ENCODE peak calls at places on chromosomes 11 and 22, in nine cellular contexts. M is adrenal gland, X is stomach, A is uterus, E is H54, I is body of pancreas, S is ovary, N is suprapubic skin, K is erythroblast. C is an unnamed sample.
A peak's percentile ranks its signal among the peaks of the same experiment; 100 is the strongest.

GRCh38 chr11:57126766-57127400 is 54.9 kb upstream of the LRRC55 start:
- DNase-seq in M (no peak), X (no peak), A (no peak), E (no peak), I (no peak), S (no peak), N (no peak), K (no peak), C (no peak)

GRCh38 chr11:44300881-44301855 is 8.8 kb downstream of the ALX4 start:
- DNase-seq in M (no peak), X (no peak), A (no peak), E (peak; percentile 98), I (no peak), S (no peak), N (no peak), K (no peak), C (no peak)

GRCh38 chr11:44746894-44747293 is 20.1 kb downstream of the TSPAN18 start:
- DNase-seq in M (peak; percentile 80), X (no peak), A (peak; percentile 9), E (no peak), I (no peak), S (no peak), N (no peak), K (no peak), C (no peak)

GRCh38 chr11:77776455-77776854 is 44.1 kb downstream of the RSF1 start:
- DNase-seq in M (no peak), X (no peak), A (no peak), E (no peak), I (no peak), S (no peak), N (no peak), K (peak; percentile 62), C (no peak)

GRCh38 chr22:28442951-28443876 is 236.4 kb downstream of the TTC28 start:
- DNase-seq in M (peak; percentile 87), X (peak; percentile 62), A (peak; percentile 67), E (peak; percentile 30), I (peak; percentile 66), S (peak; percentile 57), N (no peak), K (peak; percentile 14), C (no peak)

GRCh38 chr11:66188580-66188979 is 79.9 kb upstream of the RAB1B start:
- DNase-seq in M (no peak), X (no peak), A (no peak), E (peak; percentile 39), I (no peak), S (no peak), N (no peak), K (peak; percentile 7), C (no peak)

GRCh38 chr11:35218956-35219355 is 80.0 kb downstream of the CD44 start:
- DNase-seq in M (no peak), X (no peak), A (no peak), E (no peak), I (no peak), S (no peak), N (no peak), K (no peak), C (no peak)

GRCh38 chr22:31363885-31364284 is 17.7 kb upstream of the PATZ1 start:
- DNase-seq in M (no peak), X (no peak), A (no peak), E (no peak), I (no peak), S (no peak), N (no peak), K (no peak), C (no peak)

GRCh38 chr11:60498853-60499252 is 6.3 kb downstream of the MS4A12 start:
- DNase-seq in M (no peak), X (no peak), A (no peak), E (no peak), I (no peak), S (no peak), N (no peak), K (no peak), C (no peak)

GRCh38 chr11:36352919-36353318 is 56.8 kb downstream of the PRR5L start:
- DNase-seq in M (no peak), X (no peak), A (no peak), E (no peak), I (no peak), S (no peak), N (no peak), K (no peak), C (no peak)

DNA sequence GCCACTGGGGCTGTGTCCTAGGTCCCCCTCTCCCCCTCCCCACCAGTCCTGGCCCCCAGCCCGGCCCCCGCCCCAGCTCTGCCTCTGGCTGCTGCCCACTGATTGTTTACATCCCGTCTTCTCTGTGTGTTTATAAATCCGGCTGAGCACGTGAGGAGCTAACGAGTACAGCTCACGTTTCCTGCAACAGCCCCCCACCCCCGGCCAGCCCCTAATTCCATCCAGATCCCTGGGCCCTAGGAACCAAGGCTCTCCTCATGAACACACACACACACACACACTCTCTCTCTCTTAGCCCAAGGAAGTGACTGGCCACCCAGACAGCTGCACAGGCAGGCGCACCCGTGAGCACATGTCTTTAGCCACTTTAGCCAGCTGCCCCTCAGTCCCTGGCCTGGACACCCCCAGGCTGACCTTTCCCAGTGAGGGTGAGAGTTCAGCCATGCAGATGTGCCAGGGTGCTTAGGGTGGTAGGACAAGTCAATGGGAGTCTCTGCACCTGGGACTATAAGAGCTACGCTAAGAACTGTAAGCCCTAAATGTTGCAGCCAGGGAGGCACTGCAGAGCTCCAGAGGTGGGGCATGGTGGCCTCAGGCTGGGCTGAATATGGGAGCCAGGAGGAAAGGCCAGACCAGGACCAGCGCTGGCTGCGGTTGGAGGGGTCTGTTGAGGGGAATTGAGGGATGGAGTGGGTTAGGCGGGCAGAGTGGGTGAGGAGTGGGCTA is 2.9 kb downstream of the CLCF1 start:
- DNase-seq in M (no peak), X (no peak), A (peak; percentile 58), E (no peak), I (no peak), S (no peak), N (no peak), K (no peak), C (no peak)
- TF ChIP-seq POLR2A in M (no peak), X (no peak), A (no peak), E (no peak), I (no peak), S (no peak), N (no peak), K (no peak), C (no peak)

DNA sequence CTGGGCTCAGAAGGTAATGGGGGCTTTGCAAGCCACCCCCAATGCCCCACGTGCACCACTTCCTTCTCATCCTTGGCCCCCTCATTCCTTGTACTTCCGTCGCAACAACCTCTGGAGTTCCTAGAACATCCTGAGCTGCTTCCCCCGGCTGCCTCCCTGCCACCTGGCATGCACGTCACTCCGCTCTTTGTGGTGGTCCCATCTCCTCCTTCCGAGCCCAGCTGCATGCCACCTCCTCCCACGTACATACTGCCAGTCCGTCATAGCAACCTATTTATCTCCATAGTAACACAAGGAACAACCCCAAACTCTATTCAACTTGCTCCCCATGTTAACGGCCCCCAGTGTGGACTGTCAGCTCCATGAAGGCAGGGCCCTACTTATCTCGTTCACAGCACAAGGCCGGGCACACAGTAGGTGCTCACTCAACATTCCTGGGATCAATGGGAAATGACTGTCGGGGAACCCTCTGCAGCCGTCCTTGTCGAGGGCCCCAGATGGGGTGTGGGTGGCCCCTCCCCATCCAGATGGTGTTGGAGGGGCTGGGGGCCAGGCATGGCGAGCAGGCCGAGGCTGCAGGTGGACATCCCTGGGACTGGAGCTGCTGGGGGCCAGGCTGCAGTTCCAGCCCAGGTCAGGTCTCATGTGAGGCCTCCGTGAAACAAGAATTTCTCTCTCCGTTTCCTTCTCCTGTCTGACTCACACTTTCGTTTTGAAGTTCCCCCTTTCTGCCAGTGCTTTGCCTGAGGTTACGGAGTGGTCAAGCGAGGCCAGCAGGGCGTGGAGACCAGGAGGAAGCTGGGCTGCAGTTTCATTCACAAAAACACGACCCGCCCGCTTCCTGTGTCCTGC is 4.2 kb downstream of the MYEOV start:
- DNase-seq in M (peak; percentile 89), X (peak; percentile 82), A (peak; percentile 42), E (peak; percentile 66), I (peak; percentile 44), S (no peak), N (peak; percentile 87), K (peak; percentile 23), C (no peak)
- TF ChIP-seq POLR2A in M (peak; percentile 36), X (no peak), A (no peak), E (peak; percentile 37), I (peak; percentile 49), S (no peak), N (no peak), K (no peak), C (no peak)

GRCh38 chr11:113419426-113420003 is 31.9 kb downstream of the ANKK1 start:
- DNase-seq in M (no peak), X (no peak), A (no peak), E (no peak), I (no peak), S (no peak), N (no peak), K (no peak), C (no peak)
- TF ChIP-seq POLR2A in M (no peak), X (no peak), A (no peak), E (no peak), I (no peak), S (no peak), N (no peak), K (no peak), C (no peak)

DNA sequence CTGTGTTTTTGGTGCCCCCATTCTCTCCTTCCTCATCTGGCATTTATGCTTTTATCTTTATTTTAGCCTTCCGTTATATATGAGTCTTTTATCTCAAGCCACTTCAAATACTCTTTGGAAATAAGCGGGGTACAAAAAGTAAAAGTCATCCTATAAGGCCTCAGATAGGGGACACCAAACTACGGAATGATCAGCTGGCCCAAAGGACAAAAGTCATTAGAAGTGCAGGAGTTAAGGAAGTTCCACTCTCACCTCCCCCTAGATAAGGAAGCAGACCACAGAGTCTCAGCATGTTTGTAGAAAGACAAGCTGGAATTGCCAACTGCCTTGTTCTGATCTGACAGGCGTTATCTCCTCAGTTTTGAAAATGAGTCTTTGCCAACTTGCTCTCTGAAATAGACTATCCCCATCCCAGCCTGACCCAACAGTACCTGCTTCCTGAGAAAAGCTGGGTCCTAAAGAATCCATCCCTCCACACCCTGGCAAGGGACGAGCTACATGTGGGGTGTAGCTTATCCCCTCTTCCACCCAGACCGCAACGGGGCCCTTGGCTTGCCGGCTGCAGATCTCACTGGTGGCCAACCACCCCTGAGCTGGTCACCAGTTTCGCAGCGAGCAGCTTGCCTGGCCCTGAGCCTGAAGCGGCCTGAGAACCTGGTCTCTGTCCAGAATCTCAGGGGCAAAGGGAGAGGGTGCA is 13.7 kb downstream of the FADS2 start:
- DNase-seq in M (peak; percentile 81), X (no peak), A (no peak), E (no peak), I (no peak), S (no peak), N (no peak), K (peak; percentile 64), C (no peak)
- TF ChIP-seq POLR2A in M (no peak), X (no peak), A (no peak), E (no peak), I (no peak), S (no peak), N (no peak), K (peak; percentile 23), C (no peak)

GRCh38 chr11:111960916-111961315 is 23.8 kb downstream of the DIXDC1 start:
- DNase-seq in M (peak; percentile 90), X (peak; percentile 70), A (peak; percentile 71), E (no peak), I (peak; percentile 60), S (no peak), N (no peak), K (no peak), C (peak; percentile 92)
- TF ChIP-seq POLR2A in M (peak; percentile 63), X (no peak), A (no peak), E (no peak), I (peak; percentile 13), S (no peak), N (no peak), K (no peak), C (no peak)